ENCODE peak calls at places on chromosomes 2 and 18, in six cellular contexts. One of them, this sample, is unnamed.

GRCh38 chr18:49728542-49728941 is 84.8 kb downstream of the ACAA2 start:
- DNase-seq in BJ: no peak
- DNase-seq in endothelial cell of umbilical vein: peak; percentile 54
- DNase-seq in AG04449: no peak
- DNase-seq in CD8-positive, alpha-beta T cell: no peak
- DNase-seq in IMR-90: no peak
- DNase-seq in this sample: no peak

GRCh38 chr18:62751341-62751821 is 36.0 kb downstream of the PHLPP1 start:
- DNase-seq in CD8-positive, alpha-beta T cell: no peak
- DNase-seq in BJ: no peak
- DNase-seq in AG04449: no peak
- DNase-seq in IMR-90: peak; percentile 25
- DNase-seq in endothelial cell of umbilical vein: peak; percentile 71
- DNase-seq in this sample: no peak

GRCh38 chr2:56749152-56749752 is 565.5 kb downstream of the CCDC85A start:
- DNase-seq in AG04449: peak; percentile 21
- DNase-seq in IMR-90: peak; percentile 6
- DNase-seq in BJ: no peak
- DNase-seq in endothelial cell of umbilical vein: peak; percentile 55
- DNase-seq in CD8-positive, alpha-beta T cell: no peak
- DNase-seq in this sample: peak; percentile 7

GRCh38 chr2:203553784-203554183 is 18.7 kb upstream of the RAPH1 start:
- DNase-seq in CD8-positive, alpha-beta T cell: no peak
- DNase-seq in BJ: no peak
- DNase-seq in endothelial cell of umbilical vein: no peak
- DNase-seq in IMR-90: no peak
- DNase-seq in AG04449: no peak
- DNase-seq in this sample: no peak

GRCh38 chr2:124489686-124490085 is 464.6 kb downstream of the CNTNAP5 start:
- DNase-seq in endothelial cell of umbilical vein: no peak
- DNase-seq in AG04449: no peak
- DNase-seq in BJ: no peak
- DNase-seq in CD8-positive, alpha-beta T cell: no peak
- DNase-seq in IMR-90: no peak
- DNase-seq in this sample: no peak

GRCh38 chr2:127514076-127514475 is 12.2 kb downstream of the IWS1 start:
- DNase-seq in AG04449: no peak
- DNase-seq in IMR-90: no peak
- DNase-seq in endothelial cell of umbilical vein: no peak
- DNase-seq in BJ: no peak
- DNase-seq in CD8-positive, alpha-beta T cell: no peak
- DNase-seq in this sample: no peak

GRCh38 chr2:216082805-216083204 is 1.1 kb downstream of the TMEM169 start:
- DNase-seq in BJ: no peak
- DNase-seq in endothelial cell of umbilical vein: no peak
- DNase-seq in IMR-90: peak; percentile 9
- DNase-seq in CD8-positive, alpha-beta T cell: no peak
- DNase-seq in AG04449: no peak
- DNase-seq in this sample: no peak

GRCh38 chr2:221309888-221310287 is 262.2 kb downstream of the EPHA4 start:
- DNase-seq in AG04449: no peak
- DNase-seq in endothelial cell of umbilical vein: no peak
- DNase-seq in IMR-90: no peak
- DNase-seq in CD8-positive, alpha-beta T cell: no peak
- DNase-seq in BJ: no peak
- DNase-seq in this sample: no peak

GRCh38 chr2:156339110-156339847 is 6.8 kb upstream of the NR4A2 start:
- DNase-seq in BJ: no peak
- DNase-seq in endothelial cell of umbilical vein: no peak
- DNase-seq in IMR-90: no peak
- DNase-seq in AG04449: no peak
- DNase-seq in CD8-positive, alpha-beta T cell: no peak
- DNase-seq in this sample: no peak

DNA sequence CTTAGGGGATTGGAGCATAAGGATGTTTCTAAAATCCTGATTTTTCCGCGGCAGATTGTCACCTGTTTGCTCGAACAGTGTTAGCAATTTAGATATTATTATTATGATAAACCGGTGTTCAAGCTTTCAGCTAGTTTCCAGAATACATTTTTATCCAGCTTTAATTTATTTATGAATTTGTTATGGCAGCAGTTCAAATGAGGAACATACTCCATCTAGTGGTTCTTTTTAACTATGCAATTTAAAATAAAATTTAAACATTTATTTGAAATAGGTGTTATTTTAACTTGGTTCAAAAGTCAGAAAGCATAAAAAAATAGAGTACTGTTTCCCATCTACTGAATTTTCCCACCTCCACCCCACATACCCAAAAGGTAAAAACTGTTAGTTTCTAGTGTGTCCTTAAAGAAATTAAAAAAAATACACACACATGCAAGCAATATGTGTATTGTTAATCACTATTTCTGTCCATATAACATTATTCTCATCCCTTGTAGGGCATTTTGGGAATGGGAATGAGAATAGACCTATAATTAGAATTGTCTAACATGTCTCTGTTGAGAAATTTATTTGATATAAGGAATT is 23.2 kb downstream of the ACOXL start:
- DNase-seq in CD8-positive, alpha-beta T cell: no peak
- DNase-seq in AG04449: no peak
- DNase-seq in endothelial cell of umbilical vein: peak; percentile 30
- DNase-seq in IMR-90: peak; percentile 16
- DNase-seq in BJ: no peak
- DNase-seq in this sample: no peak
- TF ChIP-seq CTCF in CD8-positive, alpha-beta T cell: peak; percentile 73
- TF ChIP-seq CTCF in AG04449: peak; percentile 9
- TF ChIP-seq CTCF in endothelial cell of umbilical vein: no peak
- TF ChIP-seq CTCF in IMR-90: peak; percentile 67
- TF ChIP-seq CTCF in BJ: peak; percentile 50
- TF ChIP-seq CTCF in this sample: peak; percentile 16

DNA sequence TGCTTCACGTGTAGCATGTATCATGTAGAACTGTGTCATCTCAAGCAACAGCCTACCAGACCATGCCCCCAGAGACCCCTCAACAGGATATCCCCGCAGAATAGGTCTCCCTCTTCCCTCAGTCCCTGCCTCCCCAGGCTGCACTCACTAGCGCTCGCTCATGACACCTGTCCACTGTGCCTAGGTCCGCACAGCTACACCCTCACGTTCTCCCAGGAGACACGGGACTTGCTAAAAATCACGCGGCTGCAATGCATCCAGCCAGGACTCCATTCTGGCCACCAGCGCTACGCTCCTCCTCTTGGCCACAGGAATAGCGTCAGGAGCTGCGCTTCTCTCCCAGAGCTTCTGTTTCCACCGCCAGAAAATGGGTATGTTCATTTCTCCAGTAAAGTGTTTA is 2.5 kb downstream of the PXDN start:
- DNase-seq in AG04449: no peak
- DNase-seq in endothelial cell of umbilical vein: no peak
- DNase-seq in IMR-90: no peak
- DNase-seq in CD8-positive, alpha-beta T cell: no peak
- DNase-seq in BJ: no peak
- DNase-seq in this sample: no peak
- H3K4me3 ChIP-seq in AG04449: peak overlapping the region; percentile 75
- H3K4me3 ChIP-seq in endothelial cell of umbilical vein: no peak overlapping the region
- H3K4me3 ChIP-seq in IMR-90: peak overlapping the region; percentile 52
- H3K4me3 ChIP-seq in CD8-positive, alpha-beta T cell: no peak overlapping the region
- H3K4me3 ChIP-seq in BJ: peak overlapping the region; percentile 78
- H3K4me3 ChIP-seq in this sample: no peak overlapping the region

GRCh38 chr2:170815311-170815710 is 1.4 kb upstream of the GAD1 start:
- DNase-seq in endothelial cell of umbilical vein: no peak
- DNase-seq in CD8-positive, alpha-beta T cell: no peak
- DNase-seq in BJ: no peak
- DNase-seq in AG04449: no peak
- DNase-seq in IMR-90: no peak
- DNase-seq in this sample: no peak

GRCh38 chr2:170813611-170814550 is 2.8 kb upstream of the GAD1 start:
- DNase-seq in endothelial cell of umbilical vein: peak; percentile 33
- DNase-seq in BJ: no peak
- DNase-seq in AG04449: no peak
- DNase-seq in IMR-90: peak; percentile 44
- DNase-seq in CD8-positive, alpha-beta T cell: no peak
- DNase-seq in this sample: peak; percentile 19

GRCh38 chr2:170815746-170816498 is 765 bp upstream of the GAD1 start:
- DNase-seq in BJ: no peak
- DNase-seq in CD8-positive, alpha-beta T cell: no peak
- DNase-seq in endothelial cell of umbilical vein: peak; percentile 31
- DNase-seq in AG04449: no peak
- DNase-seq in IMR-90: peak; percentile 21
- DNase-seq in this sample: no peak

GRCh38 chr2:170814551-170815245 is 2.0 kb upstream of the GAD1 start:
- DNase-seq in CD8-positive, alpha-beta T cell: no peak
- DNase-seq in BJ: no peak
- DNase-seq in IMR-90: no peak
- DNase-seq in AG04449: no peak
- DNase-seq in endothelial cell of umbilical vein: no peak
- DNase-seq in this sample: no peak

GRCh38 chr2:170812716-170813585 is 3.7 kb upstream of the GAD1 start:
- DNase-seq in endothelial cell of umbilical vein: peak; percentile 67
- DNase-seq in IMR-90: peak; percentile 84
- DNase-seq in CD8-positive, alpha-beta T cell: no peak
- DNase-seq in BJ: peak; percentile 22
- DNase-seq in AG04449: peak; percentile 53
- DNase-seq in this sample: peak; percentile 59
- TF ChIP-seq CTCF in endothelial cell of umbilical vein: peak; percentile 42
- TF ChIP-seq CTCF in IMR-90: peak; percentile 75
- TF ChIP-seq CTCF in CD8-positive, alpha-beta T cell: peak; percentile 64
- TF ChIP-seq CTCF in BJ: peak; percentile 64
- TF ChIP-seq CTCF in AG04449: peak; percentile 39
- TF ChIP-seq CTCF in this sample: peak; percentile 59

DNA sequence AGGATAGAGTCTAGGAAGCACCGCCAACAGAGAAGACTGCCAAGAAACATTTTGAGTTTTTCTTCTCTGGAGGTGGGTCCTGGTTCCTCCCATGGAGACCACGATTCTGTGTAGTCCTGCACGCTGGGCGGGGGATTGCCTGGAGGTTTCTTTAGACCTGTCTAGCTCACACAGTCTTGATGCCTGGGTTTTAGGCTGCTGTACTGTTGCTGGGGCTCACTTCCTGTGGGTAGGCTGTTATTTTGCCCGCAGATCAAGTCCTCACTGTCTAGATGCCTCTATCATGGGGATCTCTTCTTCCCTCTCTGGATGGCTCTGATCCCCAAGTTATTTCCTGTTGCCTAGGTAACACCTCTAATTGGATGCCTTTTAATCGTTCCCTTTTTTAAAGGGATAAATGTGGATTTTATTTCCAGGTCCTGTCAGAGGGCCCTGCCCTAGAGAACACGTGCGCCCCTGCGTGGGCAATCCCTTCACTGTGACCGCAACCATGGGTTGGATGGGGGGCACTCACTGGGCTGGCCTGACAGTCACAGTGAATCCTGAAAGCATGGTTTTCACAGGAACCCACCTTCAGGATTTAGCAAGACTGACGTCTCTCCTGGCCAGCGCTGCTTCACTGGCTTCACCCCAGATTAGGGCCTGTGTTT is 115.7 kb downstream of the MSH2 start:
- DNase-seq in BJ: no peak
- DNase-seq in endothelial cell of umbilical vein: no peak
- DNase-seq in CD8-positive, alpha-beta T cell: no peak
- DNase-seq in IMR-90: no peak
- DNase-seq in AG04449: no peak
- DNase-seq in this sample: no peak
- H3K4me3 ChIP-seq in BJ: no peak overlapping the region
- H3K4me3 ChIP-seq in endothelial cell of umbilical vein: no peak overlapping the region
- H3K4me3 ChIP-seq in CD8-positive, alpha-beta T cell: no peak overlapping the region
- H3K4me3 ChIP-seq in IMR-90: no peak overlapping the region
- H3K4me3 ChIP-seq in AG04449: no peak overlapping the region
- H3K4me3 ChIP-seq in this sample: no peak overlapping the region

DNA sequence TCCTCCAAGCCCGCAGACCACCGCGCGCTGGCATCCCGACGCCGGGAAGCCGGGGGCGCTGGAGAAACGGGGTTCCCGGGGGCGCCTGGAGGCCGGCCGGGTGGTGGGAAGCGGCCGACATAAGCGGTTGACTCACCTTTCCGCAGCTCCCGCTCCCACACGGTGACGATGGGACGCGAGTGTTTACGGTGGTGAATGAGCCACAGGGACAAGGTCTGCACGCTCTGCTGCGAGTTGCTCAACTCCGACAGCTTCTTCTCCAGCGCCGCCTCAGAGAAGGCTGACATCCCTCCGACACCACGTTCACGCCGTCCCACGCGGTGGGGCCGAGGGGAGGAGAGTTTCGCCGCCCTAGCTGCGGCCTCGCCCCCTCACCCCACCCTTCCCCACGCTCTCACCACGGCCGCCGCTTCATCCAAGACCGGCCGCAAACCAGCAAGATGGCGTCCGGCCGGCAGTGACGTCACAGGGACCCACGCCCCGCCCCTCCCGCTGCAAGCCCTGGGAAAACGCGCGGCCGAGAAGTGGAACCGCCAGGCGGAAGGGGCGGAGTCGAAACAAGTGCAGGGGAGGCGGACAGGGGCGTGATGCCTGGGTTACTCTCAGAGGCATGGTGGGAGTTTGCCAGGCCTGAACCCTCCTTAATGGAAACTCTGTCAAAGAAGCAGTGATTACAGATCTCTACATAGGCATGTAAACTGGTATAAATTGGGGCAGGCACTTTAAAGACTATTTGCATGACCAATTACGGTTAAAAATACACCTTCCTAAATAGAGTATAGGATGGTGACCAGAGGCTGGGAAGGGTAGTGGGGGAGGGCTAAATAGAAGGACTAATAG is at the start of gene RPRD1A:
- DNase-seq in endothelial cell of umbilical vein: peak; percentile 97
- DNase-seq in AG04449: peak; percentile 46
- DNase-seq in CD8-positive, alpha-beta T cell: peak; percentile 92
- DNase-seq in IMR-90: peak; percentile 95
- DNase-seq in BJ: peak; percentile 62
- DNase-seq in this sample: peak; percentile 69
- TF ChIP-seq CTCF in endothelial cell of umbilical vein: no peak
- TF ChIP-seq CTCF in AG04449: no peak
- TF ChIP-seq CTCF in CD8-positive, alpha-beta T cell: no peak
- TF ChIP-seq CTCF in IMR-90: peak; percentile 11
- TF ChIP-seq CTCF in BJ: no peak
- TF ChIP-seq CTCF in this sample: no peak

GRCh38 chr2:31318360-31319336 is 84.7 kb downstream of the EHD3 start:
- DNase-seq in BJ: no peak
- DNase-seq in CD8-positive, alpha-beta T cell: no peak
- DNase-seq in AG04449: no peak
- DNase-seq in IMR-90: peak; percentile 86
- DNase-seq in endothelial cell of umbilical vein: no peak
- DNase-seq in this sample: no peak
- H3K4me3 ChIP-seq in BJ: no peak overlapping the region
- H3K4me3 ChIP-seq in CD8-positive, alpha-beta T cell: no peak overlapping the region
- H3K4me3 ChIP-seq in AG04449: no peak overlapping the region
- H3K4me3 ChIP-seq in IMR-90: no peak overlapping the region
- H3K4me3 ChIP-seq in endothelial cell of umbilical vein: no peak overlapping the region
- H3K4me3 ChIP-seq in this sample: no peak overlapping the region

DNA sequence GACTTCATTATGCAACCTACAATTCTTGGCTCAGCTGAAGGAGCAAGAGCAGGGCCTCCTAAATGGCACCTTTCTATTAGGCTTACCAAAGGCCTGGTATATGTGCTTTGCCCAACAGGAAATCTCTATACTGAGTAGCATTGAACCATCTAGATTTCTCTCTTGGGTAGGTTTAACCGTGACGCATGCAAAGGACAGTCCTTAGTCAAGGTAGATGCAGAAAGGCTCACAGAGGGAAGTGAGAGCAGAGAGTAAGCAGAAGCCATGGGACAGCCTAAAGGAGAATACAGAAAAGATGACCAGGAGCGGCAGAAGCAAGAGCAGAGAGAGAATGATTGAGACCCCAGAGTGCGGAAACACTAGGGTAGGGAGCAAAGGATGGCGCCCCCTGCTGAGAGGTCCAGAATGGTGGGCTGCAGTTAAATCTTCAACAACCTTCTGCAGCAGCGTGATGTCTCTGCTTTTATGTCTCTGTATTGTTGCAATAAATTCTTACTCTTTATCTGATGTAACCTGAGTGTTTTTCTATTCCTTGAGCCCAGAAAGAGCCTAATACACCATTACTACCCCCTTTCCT is 4.7 kb upstream of the OSBPL1A start:
- DNase-seq in IMR-90: no peak
- DNase-seq in CD8-positive, alpha-beta T cell: no peak
- DNase-seq in BJ: no peak
- DNase-seq in endothelial cell of umbilical vein: no peak
- DNase-seq in AG04449: no peak
- DNase-seq in this sample: no peak
- TF ChIP-seq CTCF in IMR-90: peak; percentile 12
- TF ChIP-seq CTCF in CD8-positive, alpha-beta T cell: no peak
- TF ChIP-seq CTCF in BJ: peak; percentile 30
- TF ChIP-seq CTCF in endothelial cell of umbilical vein: peak; percentile 17
- TF ChIP-seq CTCF in AG04449: peak; percentile 3
- TF ChIP-seq CTCF in this sample: peak; percentile 35

This sample was measured in HFF-Myc.